ENCODE peak calls at places on chromosomes 12 and 14, in six cellular contexts. H, F, P, Z, Q and L are unnamed samples.
A peak's percentile ranks its signal among the peaks of the same experiment; 100 is the strongest.

GRCh38 chr12:10673660-10674384 is at the start of gene STYK1:
- DNase-seq in P (peak; percentile 85), F (no peak), H (peak; percentile 29), Z (peak; percentile 72), Q (peak; percentile 87), L (peak; percentile 89)

GRCh38 chr14:46250113-46250703 is 401.4 kb downstream of the RPL10L start:
- DNase-seq in H (no peak), Z (no peak), P (no peak), Q (no peak), F (no peak), L (no peak)

GRCh38 chr12:42402821-42403411 is 76.9 kb downstream of the PPHLN1 start:
- DNase-seq in Q (no peak), Z (no peak), F (no peak), H (no peak), P (no peak), L (no peak)

GRCh38 chr14:65972891-65973290 is 513.3 kb upstream of the CCDC196 start:
- DNase-seq in H (no peak), F (no peak), Z (no peak), P (no peak), Q (no peak), L (no peak)

GRCh38 chr14:105193916-105194782 is 13.0 kb upstream of the NUDT14 start:
- DNase-seq in F (no peak), H (no peak), P (no peak), Z (no peak), Q (no peak), L (no peak)

GRCh38 chr12:70190252-70191010 is 52.8 kb upstream of the CNOT2 start:
- DNase-seq in Z (no peak), Q (no peak), H (no peak), F (no peak), P (no peak), L (no peak)

GRCh38 chr12:110917961-110918360 is 2.4 kb downstream of the MYL2 start:
- DNase-seq in F (no peak), H (no peak), Z (no peak), Q (no peak), P (no peak), L (no peak)

GRCh38 chr12:10851243-10851858 is 2.1 kb upstream of the PRR4 start:
- DNase-seq in F (no peak), H (no peak), P (no peak), Q (no peak), Z (no peak), L (no peak)

GRCh38 chr12:69500631-69501030 is 30.4 kb downstream of the FRS2 start:
- DNase-seq in F (no peak), Z (no peak), Q (no peak), H (no peak), P (no peak), L (no peak)

GRCh38 chr12:104280703-104281458 is 22.7 kb upstream of the EID3 start:
- DNase-seq in Z (no peak), P (no peak), F (no peak), H (no peak), Q (no peak), L (no peak)

GRCh38 chr12:112011685-112012084 is 1.3 kb downstream of the TMEM116 start:
- DNase-seq in H (no peak), Q (no peak), Z (no peak), P (no peak), F (no peak), L (no peak)

GRCh38 chr12:65615091-65615490 is 209.2 kb upstream of the HMGA2 start:
- DNase-seq in F (no peak), H (no peak), Q (no peak), Z (no peak), P (no peak), L (no peak)

GRCh38 chr14:23052182-23052623 is 5.1 kb downstream of the CDH24 start:
- DNase-seq in Q (no peak), Z (no peak), H (no peak), F (no peak), P (peak; percentile 68), L (no peak)

GRCh38 chr12:113144771-113145170 is 4.8 kb upstream of the CFAP73 start:
- DNase-seq in F (no peak), Q (no peak), Z (no peak), H (no peak), P (no peak), L (no peak)

GRCh38 chr14:100653409-100653808 is 66.2 kb upstream of the BEGAIN start:
- DNase-seq in H (no peak), Q (no peak), P (no peak), Z (no peak), F (no peak), L (no peak)

GRCh38 chr12:111101003-111101402 is 180.6 kb upstream of the MYL2 start:
- DNase-seq in P (no peak), Z (no peak), F (no peak), H (no peak), Q (no peak), L (no peak)

GRCh38 chr12:94754653-94755052 is 104.3 kb upstream of the TMCC3 start:
- DNase-seq in Z (no peak), F (no peak), P (no peak), H (no peak), Q (no peak), L (no peak)
- H3K4me1 ChIP-seq in Z (no peaks in the 10 kb centered on the region), F (no peaks in the 10 kb centered on the region), P (no peaks in the 10 kb centered on the region), H (peaks cover 10% of the 10 kb centered on the region), Q (no peaks in the 10 kb centered on the region), L (no peaks in the 10 kb centered on the region)

GRCh38 chr14:56044196-56044595 is 74.0 kb upstream of the PELI2 start:
- DNase-seq in Q (no peak), Z (no peak), P (no peak), H (no peak), F (no peak), L (no peak)

GRCh38 chr14:56046546-56046945 is 71.7 kb upstream of the PELI2 start:
- DNase-seq in P (no peak), Z (no peak), F (no peak), H (no peak), Q (no peak), L (no peak)

GRCh38 chr14:56046999-56047398 is 71.2 kb upstream of the PELI2 start:
- DNase-seq in Z (no peak), Q (no peak), P (no peak), F (no peak), H (no peak), L (no peak)
- H3K27ac ChIP-seq in Z (no peak overlapping the region), Q (no peak overlapping the region), P (no peak overlapping the region), F (no peak overlapping the region), H (no peak overlapping the region), L (no peak overlapping the region)

DNA sequence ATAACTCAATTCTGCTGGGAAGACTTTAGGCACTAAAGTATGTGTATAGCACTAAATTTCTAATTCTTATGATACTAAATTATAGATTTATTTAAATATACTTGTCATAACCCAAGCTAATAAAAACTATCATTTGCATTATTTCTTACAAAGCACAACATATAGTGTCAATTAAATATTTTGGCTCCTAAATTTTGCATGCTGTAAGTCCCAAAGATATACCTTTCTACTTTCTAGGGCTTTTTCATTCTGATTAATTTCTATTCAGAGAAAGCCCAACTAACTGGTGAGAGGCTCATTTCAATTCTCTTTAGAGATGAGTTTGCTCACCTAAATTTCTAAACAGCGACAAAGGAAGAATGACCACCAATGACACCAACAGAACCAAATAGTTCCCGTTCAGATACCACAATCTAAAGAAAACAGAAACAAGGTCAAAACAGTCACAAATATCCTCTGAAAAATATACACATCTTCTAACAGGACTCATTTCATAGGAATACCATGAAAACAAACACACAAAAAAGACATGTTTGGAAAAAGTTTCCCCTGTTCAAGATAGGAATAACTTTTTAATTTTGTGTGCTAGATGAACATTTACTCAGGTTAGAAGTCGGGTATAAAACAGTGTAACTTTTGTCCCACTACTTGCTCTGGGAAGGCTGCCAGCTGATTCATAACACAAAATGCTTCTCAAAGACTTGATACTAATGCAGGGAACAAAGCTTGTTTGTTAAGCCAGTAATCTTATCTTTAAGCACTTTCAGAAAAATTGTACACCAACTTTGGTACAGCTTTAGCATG is 7.6 kb downstream of the SLC38A2 start:
- DNase-seq in Q (no peak), Z (no peak), H (peak; percentile 75), P (peak; percentile 84), F (peak; percentile 72), L (no peak)
- H3K4me1 ChIP-seq in Q (peaks cover 87% of the 10 kb centered on the region), Z (peaks cover 74% of the 10 kb centered on the region), H (peaks cover 11% of the 10 kb centered on the region), P (peaks cover 80% of the 10 kb centered on the region), F (peaks cover 11% of the 10 kb centered on the region), L (peaks cover 86% of the 10 kb centered on the region)

GRCh38 chr14:84098261-84098660 is 1431.7 kb upstream of the FLRT2 start:
- DNase-seq in H (no peak), F (no peak), Z (no peak), P (no peak), Q (no peak), L (no peak)
- H3K27ac ChIP-seq in H (no peak overlapping the region), F (no peak overlapping the region), Z (no peak overlapping the region), P (no peak overlapping the region), Q (no peak overlapping the region), L (no peak overlapping the region)